ENCODE peak calls at places on chromosomes 16 and 17, in eight cellular contexts. T is mesendoderm; G is heart left ventricle; B is naive thymus-derived CD4-positive, alpha-beta T cell; O is MM.1S; X is DND-41; Z is astrocyte; D is body of pancreas. A is an unnamed sample.

GRCh38 chr16:50153648-50154368 is 702 bp downstream of the TENT4B start:
- DNase-seq in T (peak), G (peak), B (no peak), O (peak), X (no peak), Z (no peak), D (peak), A (no peak)

GRCh38 chr16:88960516-88960915 is 16.5 kb downstream of the CBFA2T3 start:
- DNase-seq in T (no peak), G (no peak), B (no peak), O (no peak), X (no peak), Z (no peak), D (no peak), A (no peak)

GRCh38 chr17:66438101-66438500 is 135.7 kb downstream of the PRKCA start:
- DNase-seq in T (no peak), G (no peak), B (no peak), O (peak), X (no peak), Z (no peak), D (no peak), A (no peak)

GRCh38 chr17:1906622-1907021 is 76.8 kb downstream of the RPA1 start:
- DNase-seq in T (peak), G (no peak), B (no peak), O (no peak), X (no peak), Z (no peak), D (no peak), A (no peak)

GRCh38 chr17:73561066-73561465 is 83.2 kb downstream of the SDK2 start:
- DNase-seq in T (no peak), G (no peak), B (no peak), O (no peak), X (no peak), Z (no peak), D (no peak), A (no peak)

GRCh38 chr16:30395155-30395991 is at the start of gene ZNF48:
- DNase-seq in T (peak), G (peak), B (peak), O (peak), X (peak), Z (peak), D (peak), A (peak)

GRCh38 chr16:87628940-87629339 is 26.6 kb downstream of the JPH3 start:
- DNase-seq in T (peak), G (no peak), B (no peak), O (no peak), X (no peak), Z (peak), D (no peak), A (no peak)

GRCh38 chr17:32275060-32276042 is 9.7 kb downstream of the RHBDL3 start:
- DNase-seq in T (peak), G (no peak), B (no peak), O (no peak), X (no peak), Z (peak), D (no peak), A (no peak)

GRCh38 chr17:79986441-79987186 is 49.1 kb downstream of the TBC1D16 start:
- DNase-seq in T (no peak), G (no peak), B (no peak), O (no peak), X (no peak), Z (no peak), D (peak), A (no peak)

GRCh38 chr17:17424552-17424951 is 52.2 kb upstream of the MED9 start:
- DNase-seq in T (no peak), G (no peak), B (no peak), O (no peak), X (peak), Z (no peak), D (no peak), A (no peak)

GRCh38 chr17:74670329-74670728 is 42.4 kb downstream of the CD300LF start:
- DNase-seq in T (no peak), G (no peak), B (no peak), O (no peak), X (no peak), Z (no peak), D (no peak), A (no peak)

GRCh38 chr16:75433732-75434413 is 570 bp upstream of the CFDP1 start:
- DNase-seq in T (peak), G (no peak), B (peak), O (peak), X (no peak), Z (peak), D (peak), A (peak)
- H3K4me3 ChIP-seq in T (peak), G (peak), B (peak), O (peak), X (peak), Z (peak), D (peak), A (peak)

GRCh38 chr16:1377406-1378010 is 25.8 kb downstream of the GNPTG start:
- DNase-seq in T (no peak), G (no peak), B (no peak), O (no peak), X (no peak), Z (no peak), D (no peak), A (no peak)

GRCh38 chr16:1379054-1379862 is 27.5 kb downstream of the GNPTG start:
- DNase-seq in T (peak), G (peak), B (peak), O (peak), X (no peak), Z (peak), D (peak), A (peak)

GRCh38 chr16:1379863-1380174 is 28.1 kb downstream of the GNPTG start:
- DNase-seq in T (peak), G (no peak), B (no peak), O (no peak), X (no peak), Z (no peak), D (no peak), A (no peak)

GRCh38 chr16:1378804-1379053 is 27.0 kb downstream of the GNPTG start:
- DNase-seq in T (no peak), G (no peak), B (no peak), O (no peak), X (no peak), Z (no peak), D (no peak), A (no peak)

GRCh38 chr16:1378087-1378803 is 26.5 kb downstream of the GNPTG start:
- DNase-seq in T (no peak), G (no peak), B (no peak), O (no peak), X (no peak), Z (no peak), D (no peak), A (no peak)
- H3K4me3 ChIP-seq in T (peak), G (no peak), B (no peak), O (peak), X (no peak), Z (peak), D (no peak), A (no peak)

DNA sequence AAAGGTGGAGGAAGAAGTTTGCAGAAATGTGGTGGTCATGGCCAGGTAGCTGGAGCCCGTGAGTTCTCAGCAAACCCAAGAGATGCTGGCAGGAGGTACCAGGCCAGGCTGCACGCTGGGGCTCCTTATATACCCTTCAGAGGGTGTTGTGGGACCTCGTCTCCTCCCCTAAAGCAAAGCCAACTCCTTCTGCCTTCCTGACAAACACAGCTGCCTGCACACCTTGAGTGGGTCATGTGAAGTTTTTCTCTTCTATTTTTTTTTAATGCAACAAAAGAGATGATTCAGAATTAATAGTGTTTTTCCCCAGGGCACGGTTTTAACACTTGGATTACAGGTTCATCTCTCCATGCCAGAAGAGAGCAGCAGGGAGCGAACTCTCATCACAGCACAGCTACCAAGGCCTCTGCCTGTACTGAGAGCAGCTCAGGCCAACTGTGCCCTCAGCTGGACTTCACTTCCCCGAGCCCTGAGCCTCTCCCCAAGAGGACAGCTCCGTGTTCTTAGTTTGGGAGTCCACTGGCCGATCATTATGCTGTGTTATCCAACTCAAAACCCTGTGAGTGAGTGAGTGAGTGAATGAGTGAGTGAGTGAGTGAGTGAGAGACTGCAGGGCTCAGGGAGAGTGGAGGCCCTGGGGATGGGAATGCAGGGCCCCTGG is at the start of gene KRT15:
- DNase-seq in T (no peak), G (no peak), B (no peak), O (peak), X (no peak), Z (no peak), D (no peak), A (no peak)
- H3K4me3 ChIP-seq in T (no peak), G (no peak), B (no peak), O (no peak), X (no peak), Z (no peak), D (no peak), A (no peak)

DNA sequence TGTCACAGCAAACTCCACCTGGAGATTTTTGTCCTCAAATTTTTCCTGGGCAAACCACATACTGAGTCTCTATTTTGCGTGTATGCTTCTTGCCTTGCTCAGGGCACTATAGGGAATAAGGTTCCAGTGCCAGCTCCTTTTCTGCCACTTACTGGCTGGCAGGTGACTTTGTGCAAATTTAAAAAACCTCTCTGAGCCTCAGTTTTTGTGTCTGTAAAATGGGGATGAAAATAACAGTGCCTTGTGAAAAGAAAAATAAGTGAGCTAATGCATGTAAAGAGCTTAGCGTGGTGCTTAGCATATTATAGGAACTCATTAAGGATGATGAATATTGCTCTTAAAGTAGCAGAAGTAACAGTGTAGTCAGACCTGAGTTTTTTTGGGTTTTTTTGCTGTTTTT is 19.9 kb downstream of the CLEC19A start:
- DNase-seq in T (no peak), G (no peak), B (no peak), O (no peak), X (no peak), Z (no peak), D (no peak), A (no peak)
- H3K4me3 ChIP-seq in T (no peak), G (no peak), B (no peak), O (no peak), X (no peak), Z (no peak), D (no peak), A (no peak)

GRCh38 chr16:57066625-57067024 is 25.8 kb upstream of the CPNE2 start:
- DNase-seq in T (no peak), G (no peak), B (no peak), O (no peak), X (no peak), Z (no peak), D (no peak), A (no peak)
- H3K4me3 ChIP-seq in T (no peak), G (no peak), B (no peak), O (no peak), X (no peak), Z (no peak), D (no peak), A (no peak)

DNA sequence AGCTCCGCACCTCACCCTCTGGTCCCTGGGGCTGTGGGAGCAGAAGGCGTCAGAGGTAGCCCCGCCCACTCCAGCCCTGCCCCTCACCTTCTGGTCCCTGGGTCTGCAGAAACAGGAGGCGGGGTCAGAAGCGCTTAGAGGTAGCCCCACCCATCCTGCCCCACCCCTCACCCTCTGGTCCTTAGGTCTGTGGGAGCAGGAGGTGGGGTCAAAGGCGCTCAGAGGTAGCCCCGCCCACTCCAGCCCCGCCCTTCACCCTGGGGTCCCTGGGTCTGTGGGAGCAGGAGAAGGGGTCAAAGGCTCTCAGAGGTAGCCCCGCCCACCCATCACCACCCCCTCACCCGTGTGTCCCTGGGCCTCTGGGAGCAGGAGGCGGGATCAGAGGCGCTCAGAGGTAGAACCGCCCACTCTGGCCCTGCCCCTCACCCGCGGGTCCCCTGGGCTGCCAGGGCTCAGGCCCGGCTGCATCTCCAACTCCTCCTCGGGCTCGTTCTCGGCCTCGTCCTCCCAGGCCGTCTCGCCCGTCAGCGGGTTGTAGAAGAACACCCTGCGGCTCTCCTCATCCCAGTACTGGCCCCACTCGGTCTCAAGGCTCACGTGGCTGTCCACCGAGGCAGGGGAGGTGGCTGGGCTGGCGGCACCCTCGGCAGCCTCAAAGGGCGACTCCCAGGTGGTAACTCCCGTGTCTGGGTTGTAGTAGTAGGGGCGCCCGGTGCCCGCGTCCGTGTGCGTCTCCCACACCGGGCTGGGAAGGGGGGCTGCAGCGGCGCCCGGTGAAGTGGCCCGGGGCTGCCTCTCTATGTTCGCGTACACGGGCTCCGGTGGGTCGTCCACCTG is 27.2 kb downstream of the ARHGAP27 start:
- DNase-seq in T (peak), G (no peak), B (no peak), O (no peak), X (no peak), Z (no peak), D (peak), A (no peak)
- H3K4me3 ChIP-seq in T (peak), G (no peak), B (no peak), O (no peak), X (no peak), Z (peak), D (no peak), A (no peak)